ENCODE peak calls at places on chromosomes 5 and 9, in four cellular contexts. One of them, this sample, is unnamed. For H3K79me2, the result is how much of the 10 kb centered on the place peaks cover.

GRCh38 chr5:143418140-143418866 is 14.8 kb upstream of the NR3C1 start:
- DNase-seq in mesendoderm: no peak
- DNase-seq in H1: no peak
- DNase-seq in H9: no peak
- DNase-seq in this sample: no peak

GRCh38 chr5:116626272-116626723 is 51.7 kb upstream of the SEMA6A start:
- DNase-seq in mesendoderm: no peak
- DNase-seq in H1: no peak
- DNase-seq in H9: no peak
- DNase-seq in this sample: peak

GRCh38 chr9:106918825-106919509 is 56.0 kb downstream of the ZNF462 start:
- DNase-seq in mesendoderm: no peak
- DNase-seq in H1: no peak
- DNase-seq in H9: no peak
- DNase-seq in this sample: no peak

GRCh38 chr5:9194509-9194908 is 351.4 kb downstream of the SEMA5A start:
- DNase-seq in mesendoderm: no peak
- DNase-seq in H1: no peak
- DNase-seq in H9: no peak
- DNase-seq in this sample: no peak

GRCh38 chr9:69675563-69675962 is 3.4 kb upstream of the APBA1 start:
- DNase-seq in mesendoderm: no peak
- DNase-seq in H1: no peak
- DNase-seq in H9: no peak
- DNase-seq in this sample: no peak

GRCh38 chr9:18905883-18906649 is 126.9 kb downstream of the SAXO1 start:
- DNase-seq in mesendoderm: no peak
- DNase-seq in H1: no peak
- DNase-seq in H9: no peak
- DNase-seq in this sample: no peak

GRCh38 chr5:175797521-175798038 is 73.8 kb upstream of the CPLX2 start:
- DNase-seq in mesendoderm: peak
- DNase-seq in H1: peak
- DNase-seq in H9: peak
- DNase-seq in this sample: no peak

GRCh38 chr9:15349892-15350761 is 43.1 kb upstream of the TTC39B start:
- DNase-seq in mesendoderm: no peak
- DNase-seq in H1: no peak
- DNase-seq in H9: no peak
- DNase-seq in this sample: no peak

GRCh38 chr9:130893250-130894101 is 3.1 kb downstream of the QRFP start:
- DNase-seq in mesendoderm: peak
- DNase-seq in H1: no peak
- DNase-seq in H9: peak
- DNase-seq in this sample: peak

GRCh38 chr9:72978724-72979123 is 25.9 kb upstream of the ALDH1A1 start:
- DNase-seq in mesendoderm: no peak
- DNase-seq in H1: no peak
- DNase-seq in H9: no peak
- DNase-seq in this sample: no peak
- H3K79me2 ChIP-seq in mesendoderm: under half
- H3K79me2 ChIP-seq in H1: under half
- H3K79me2 ChIP-seq in H9: under half
- H3K79me2 ChIP-seq in this sample: under half

GRCh38 chr5:174064171-174064570 is 18.7 kb downstream of the NSG2 start:
- DNase-seq in mesendoderm: no peak
- DNase-seq in H1: no peak
- DNase-seq in H9: no peak
- DNase-seq in this sample: no peak
- H2BK5ac ChIP-seq in mesendoderm: no peak
- H2BK5ac ChIP-seq in H1: no peak
- H2BK5ac ChIP-seq in H9: no peak
- H2BK5ac ChIP-seq in this sample: no peak

GRCh38 chr5:37833990-37834389 is 5.9 kb downstream of the GDNF start:
- DNase-seq in mesendoderm: no peak
- DNase-seq in H1: no peak
- DNase-seq in H9: no peak
- DNase-seq in this sample: no peak
- H3K79me2 ChIP-seq in mesendoderm: under half
- H3K79me2 ChIP-seq in H1: under half
- H3K79me2 ChIP-seq in H9: under half
- H3K79me2 ChIP-seq in this sample: under half

DNA sequence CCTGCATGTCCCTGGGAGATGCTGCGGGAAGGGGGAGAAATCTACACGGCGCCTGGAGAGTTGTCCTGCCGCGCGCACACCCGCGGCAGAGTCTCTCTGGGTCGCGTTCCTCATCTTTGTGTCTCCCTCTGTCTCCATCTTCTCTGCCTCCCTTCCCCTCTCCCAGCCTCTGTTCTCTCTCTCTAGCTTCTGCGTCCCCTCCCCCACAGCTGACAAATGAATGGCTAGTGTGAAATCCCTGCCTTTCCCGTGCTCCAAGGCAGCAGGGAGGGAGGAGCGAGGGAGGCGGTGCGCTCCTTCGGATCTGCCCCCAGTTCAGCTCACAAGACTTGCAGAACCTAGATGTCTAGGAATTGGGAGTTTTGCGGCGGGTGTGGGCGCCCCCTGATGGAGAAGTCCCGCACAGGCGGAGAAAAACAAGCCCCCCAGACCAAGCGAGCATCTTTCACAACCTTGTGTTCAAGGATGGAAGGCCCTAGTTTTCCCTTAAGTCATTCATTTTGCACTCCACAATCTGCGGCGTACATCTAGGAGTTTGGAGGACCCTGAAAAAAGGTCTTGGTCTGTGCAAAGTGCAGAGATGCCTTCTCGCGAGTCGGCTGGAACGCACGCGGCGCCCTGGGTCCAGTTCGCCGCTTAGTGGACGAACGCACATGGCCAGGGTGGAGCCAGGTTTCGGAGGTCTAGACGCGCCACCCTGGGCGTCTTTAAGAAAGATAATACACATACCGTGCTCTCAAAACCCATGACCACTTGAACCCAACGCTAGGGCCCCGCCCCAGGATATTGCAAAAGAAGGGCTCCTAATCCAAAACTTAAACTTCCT is 2.0 kb downstream of the VCAN start:
- DNase-seq in mesendoderm: peak
- DNase-seq in H1: peak
- DNase-seq in H9: peak
- DNase-seq in this sample: peak
- H2BK5ac ChIP-seq in mesendoderm: peak
- H2BK5ac ChIP-seq in H1: peak
- H2BK5ac ChIP-seq in H9: no peak
- H2BK5ac ChIP-seq in this sample: no peak

DNA sequence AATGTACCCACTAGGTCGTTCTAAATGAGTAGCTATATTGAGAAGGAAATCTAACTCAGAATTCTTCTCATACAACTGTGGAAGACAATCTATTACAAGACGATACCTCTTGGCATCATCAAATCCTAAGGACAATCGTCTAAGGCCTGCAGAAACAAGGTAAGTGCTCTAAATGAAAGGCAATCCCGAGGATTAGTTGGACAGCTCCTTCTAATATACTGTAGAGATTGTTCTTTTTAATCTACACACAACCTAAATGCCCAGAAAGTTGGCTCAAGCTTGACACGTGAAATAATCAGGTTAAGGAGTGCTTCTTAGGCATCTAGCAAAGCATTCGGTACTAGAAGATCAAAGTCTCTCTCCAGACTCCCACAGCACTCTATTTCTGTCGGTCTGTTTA is 55.1 kb downstream of the MED27 start:
- DNase-seq in mesendoderm: no peak
- DNase-seq in H1: no peak
- DNase-seq in H9: no peak
- DNase-seq in this sample: no peak
- H3K79me2 ChIP-seq in mesendoderm: under half
- H3K79me2 ChIP-seq in H1: under half
- H3K79me2 ChIP-seq in H9: under half
- H3K79me2 ChIP-seq in this sample: under half

GRCh38 chr9:128056086-128056485 is 11.0 kb downstream of the NAIF1 start:
- DNase-seq in mesendoderm: no peak
- DNase-seq in H1: no peak
- DNase-seq in H9: no peak
- DNase-seq in this sample: no peak
- H2BK5ac ChIP-seq in mesendoderm: peak
- H2BK5ac ChIP-seq in H1: no peak
- H2BK5ac ChIP-seq in H9: no peak
- H2BK5ac ChIP-seq in this sample: no peak

DNA sequence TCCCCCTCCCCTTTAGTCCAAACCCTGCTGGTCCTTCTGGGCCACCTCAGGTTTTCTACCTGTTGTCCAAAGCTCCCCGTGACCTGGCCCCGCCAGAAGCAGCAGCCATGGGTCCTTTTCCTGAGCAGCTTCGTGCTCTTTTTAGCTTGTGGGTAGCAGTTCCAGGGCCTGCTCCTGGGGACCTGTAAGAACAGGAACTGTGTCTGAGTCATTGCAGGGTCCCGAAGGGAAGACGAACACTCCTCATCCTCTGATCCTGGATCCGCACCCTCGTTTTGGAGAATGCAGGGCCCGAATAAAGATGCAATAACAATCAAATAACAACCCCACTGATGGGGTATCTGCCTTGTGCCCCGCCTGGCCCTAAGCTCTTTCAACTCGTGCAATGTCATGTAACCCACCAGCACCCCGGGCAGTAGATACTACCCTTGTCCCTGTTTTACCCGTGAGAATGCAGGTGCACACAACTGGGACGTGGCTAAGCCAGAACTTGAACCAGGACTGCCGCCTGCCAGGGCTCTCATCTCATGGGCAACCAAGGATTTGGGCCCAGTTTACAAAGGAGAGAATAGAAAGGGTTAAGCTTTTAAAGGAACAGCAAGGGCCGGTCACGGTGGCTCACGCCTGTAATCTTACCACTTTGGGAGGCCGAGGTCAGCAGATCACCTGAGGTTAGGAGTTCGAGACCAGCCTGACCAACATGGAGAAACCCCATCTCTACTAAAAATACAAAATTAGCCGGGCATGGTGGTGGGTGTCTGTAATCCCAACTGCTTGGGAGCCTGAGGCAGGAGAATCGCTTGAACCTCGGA is 33.2 kb downstream of the NEK6 start:
- DNase-seq in mesendoderm: no peak
- DNase-seq in H1: no peak
- DNase-seq in H9: no peak
- DNase-seq in this sample: no peak
- H3K79me2 ChIP-seq in mesendoderm: under half
- H3K79me2 ChIP-seq in H1: under half
- H3K79me2 ChIP-seq in H9: under half
- H3K79me2 ChIP-seq in this sample: under half

GRCh38 chr9:73152445-73152844 is 780 bp downstream of the ANXA1 start:
- DNase-seq in mesendoderm: peak
- DNase-seq in H1: no peak
- DNase-seq in H9: no peak
- DNase-seq in this sample: peak
- H2BK5ac ChIP-seq in mesendoderm: no peak
- H2BK5ac ChIP-seq in H1: no peak
- H2BK5ac ChIP-seq in H9: no peak
- H2BK5ac ChIP-seq in this sample: no peak

This sample was measured in trophoblast cell.